ENCODE peak calls at places on chromosomes 11 and 22, in four cellular contexts. Z is GM06990, W is ovary, U is upper lobe of right lung. C is an unnamed sample.

GRCh38 chr11:100890779-100891178 is 203.7 kb downstream of the ARHGAP42 start:
- DNase-seq in Z (no peak), U (no peak), W (no peak), C (no peak)

GRCh38 chr11:130868087-130868486 is 48.2 kb downstream of the SNX19 start:
- DNase-seq in U (no peak), W (no peak), Z (no peak), C (no peak)

GRCh38 chr22:47567741-47568140 is 805.3 kb downstream of the TBC1D22A start:
- DNase-seq in W (no peak), U (peak), Z (no peak), C (no peak)

GRCh38 chr11:59957094-59957493 is 6.7 kb upstream of the OOSP4A start:
- DNase-seq in U (no peak), Z (no peak), W (no peak), C (no peak)

GRCh38 chr22:44424867-44425351 is 73.1 kb downstream of the RTL6 start:
- DNase-seq in U (peak), Z (no peak), W (no peak), C (no peak)

GRCh38 chr22:44545773-44546172 is 47.7 kb upstream of the RTL6 start:
- DNase-seq in U (peak), Z (no peak), W (no peak), C (peak)

GRCh38 chr22:24695958-24696511 is 78.5 kb downstream of the PIWIL3 start:
- DNase-seq in U (peak), W (no peak), Z (no peak), C (no peak)

GRCh38 chr11:84720706-84721402 is 906.3 kb downstream of the DLG2 start:
- DNase-seq in Z (no peak), W (peak), U (peak), C (no peak)

GRCh38 chr11:119206512-119207299 is 567 bp downstream of the CBL start:
- DNase-seq in W (peak), Z (peak), U (peak), C (no peak)

GRCh38 chr11:115168229-115168671 is 336.0 kb downstream of the CADM1 start:
- DNase-seq in Z (no peak), U (no peak), W (no peak), C (no peak)

GRCh38 chr22:42419328-42419881 is 12.8 kb downstream of the NFAM1 start:
- DNase-seq in Z (peak), W (no peak), U (peak), C (no peak)

GRCh38 chr11:119223856-119224255 is 17.7 kb downstream of the CBL start:
- DNase-seq in Z (no peak), W (no peak), U (no peak), C (no peak)

GRCh38 chr11:94747136-94748110 is 20.7 kb upstream of the AMOTL1 start:
- DNase-seq in W (no peak), Z (no peak), U (no peak), C (peak)

GRCh38 chr22:45302047-45302446 is 7.7 kb upstream of the FAM118A start:
- DNase-seq in Z (no peak), U (no peak), W (no peak), C (no peak)

GRCh38 chr11:10307022-10307410 is 2.1 kb downstream of the ADM start:
- DNase-seq in W (no peak), U (no peak), Z (no peak), C (no peak)

GRCh38 chr22:30332551-30332950 is 5.8 kb upstream of the TBC1D10A start:
- DNase-seq in Z (no peak), W (no peak), U (no peak), C (no peak)

GRCh38 chr11:76672431-76673163 is 2.0 kb upstream of the LRRC32 start:
- DNase-seq in Z (peak), W (no peak), U (no peak), C (no peak)

GRCh38 chr11:8998017-8998416 is 5.8 kb downstream of the NRIP3 start:
- DNase-seq in W (no peak), U (no peak), Z (no peak), C (no peak)

GRCh38 chr22:30306629-30307016 is 17.3 kb upstream of the CASTOR1 start:
- DNase-seq in U (no peak), Z (no peak), W (no peak), C (no peak)

DNA sequence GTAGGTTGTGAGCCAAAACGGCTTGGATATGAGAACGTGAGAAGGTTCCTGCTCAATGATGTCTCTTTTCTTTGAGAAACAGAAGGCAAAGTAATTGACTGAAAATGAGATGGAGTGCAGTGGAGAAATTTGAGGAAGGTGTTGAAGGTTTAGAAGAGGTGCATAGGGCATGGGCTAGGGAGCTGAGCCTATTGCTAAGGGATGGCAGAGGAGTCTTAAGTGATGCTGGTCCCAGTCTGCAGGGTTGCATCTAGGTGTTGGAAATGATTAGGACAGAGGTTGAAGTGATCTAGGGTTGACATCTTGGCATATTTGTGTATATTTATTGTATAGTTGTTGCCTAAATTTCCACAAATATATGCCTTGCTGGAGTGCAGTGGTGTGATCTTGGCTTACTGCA is 2.3 kb downstream of the BIRC3 start:
- DNase-seq in W (no peak), Z (no peak), U (no peak), C (no peak)
- H3K4me3 ChIP-seq in W (no peak), Z (peak), U (peak), C (no peak)

GRCh38 chr11:114090976-114091375 is 31.5 kb downstream of the ZBTB16 start:
- DNase-seq in W (no peak), U (no peak), Z (no peak), C (no peak)
- H3K4me3 ChIP-seq in W (no peak), U (no peak), Z (no peak), C (no peak)

DNA sequence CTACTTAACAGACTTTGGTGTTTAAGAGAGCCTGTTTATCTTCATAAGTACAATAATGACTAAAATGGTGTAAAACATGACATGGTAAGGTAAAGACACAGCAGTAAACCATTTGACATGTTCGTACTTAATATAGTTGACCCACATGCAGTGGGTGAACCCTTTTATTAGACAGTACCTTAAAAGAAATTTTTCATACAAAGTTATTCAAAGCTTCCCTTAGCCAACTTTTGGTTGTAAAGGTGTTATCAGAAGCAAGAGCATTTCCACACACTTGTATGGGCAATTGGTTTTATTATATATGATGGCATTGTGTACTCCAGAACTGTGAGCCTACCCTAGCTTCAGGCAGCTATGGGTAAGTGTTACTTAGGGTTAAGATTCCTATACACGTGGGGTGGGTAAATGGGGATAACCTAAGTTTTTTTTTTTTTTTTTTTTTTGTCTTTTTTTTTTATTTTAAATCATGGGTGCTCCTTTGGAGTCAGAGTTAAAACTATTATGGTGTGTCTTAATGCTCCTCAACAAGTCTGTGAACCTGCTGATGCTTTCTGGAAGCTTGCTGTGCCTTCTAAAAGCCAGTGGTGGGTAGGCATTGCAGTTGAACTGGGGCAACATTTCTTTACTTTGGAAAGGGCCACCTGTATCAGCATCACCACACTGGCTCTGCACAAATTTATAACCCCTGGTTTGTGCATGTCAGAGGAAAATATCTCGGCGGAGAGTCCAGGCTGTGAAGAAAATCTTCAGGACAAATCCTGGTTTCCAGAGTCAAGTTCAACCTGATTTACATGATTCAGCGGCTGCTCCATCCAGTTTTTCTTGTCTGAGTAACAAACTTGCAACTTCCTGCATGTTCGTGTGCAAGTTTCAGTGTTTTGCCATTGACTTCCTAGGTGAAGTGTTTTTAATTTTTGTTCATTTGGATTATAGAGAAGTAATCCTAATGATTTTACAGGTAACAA is 3.3 kb downstream of the PCF11 start:
- DNase-seq in W (no peak), Z (no peak), U (no peak), C (no peak)
- H3K4me3 ChIP-seq in W (peak), Z (peak), U (peak), C (peak)

GRCh38 chr11:121927789-121928188 is 188.2 kb downstream of the BLID start:
- DNase-seq in Z (no peak), U (no peak), W (no peak), C (no peak)

GRCh38 chr11:121929581-121929980 is 186.4 kb downstream of the BLID start:
- DNase-seq in W (peak), Z (no peak), U (no peak), C (no peak)

GRCh38 chr11:121927359-121927758 is 188.7 kb downstream of the BLID start:
- DNase-seq in W (no peak), U (no peak), Z (no peak), C (no peak)

GRCh38 chr11:121930004-121930965 is 185.7 kb downstream of the BLID start:
- DNase-seq in U (peak), Z (no peak), W (no peak), C (no peak)

DNA sequence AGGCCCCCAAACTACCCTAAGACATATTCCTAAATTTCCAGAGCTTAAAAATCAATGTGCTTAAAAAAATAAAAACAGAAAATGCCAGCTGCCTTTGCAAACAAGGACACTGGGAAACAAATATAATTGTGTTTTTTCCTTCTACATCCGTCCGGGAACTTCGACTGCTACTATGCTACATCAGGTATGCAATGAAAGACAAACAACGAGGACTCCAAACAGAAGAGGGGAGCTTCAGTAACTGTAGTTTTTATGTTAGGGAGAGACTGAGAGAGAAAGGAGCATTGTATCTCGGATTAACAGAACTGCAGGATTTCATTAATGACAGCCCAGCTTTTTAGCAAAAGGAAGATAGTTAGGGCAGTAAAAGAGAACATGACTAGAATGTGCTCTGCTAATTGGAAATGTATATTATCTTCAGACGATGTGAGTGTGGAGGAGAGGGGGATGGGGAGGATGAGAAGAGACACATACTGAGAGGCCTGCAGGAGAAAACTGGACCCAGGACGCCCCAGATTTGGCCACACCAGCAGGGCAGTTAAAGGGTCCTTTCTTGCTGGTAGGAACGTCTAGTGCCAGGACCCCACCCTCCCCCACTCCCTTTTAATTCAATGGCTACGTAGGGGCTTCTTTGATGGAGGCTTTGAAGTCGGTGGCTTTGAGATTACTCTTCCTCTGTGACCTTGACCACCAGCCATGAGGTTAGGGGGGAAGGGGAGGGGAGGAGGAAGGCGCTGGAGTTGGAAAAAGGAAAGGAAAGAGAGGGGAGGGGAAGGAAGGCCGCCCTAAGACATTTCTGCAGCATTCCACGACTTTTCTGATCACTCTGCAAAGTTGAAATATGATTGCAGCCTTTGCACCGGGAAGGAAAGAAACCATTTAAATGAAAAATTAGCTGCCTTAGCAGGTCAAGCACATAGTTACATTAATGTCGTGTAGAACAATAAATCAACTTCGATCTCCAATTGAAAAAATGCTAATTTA is 187.1 kb downstream of the BLID start:
- DNase-seq in U (no peak), W (peak), Z (no peak), C (no peak)
- H3K4me3 ChIP-seq in U (peak), W (peak), Z (no peak), C (no peak)

DNA sequence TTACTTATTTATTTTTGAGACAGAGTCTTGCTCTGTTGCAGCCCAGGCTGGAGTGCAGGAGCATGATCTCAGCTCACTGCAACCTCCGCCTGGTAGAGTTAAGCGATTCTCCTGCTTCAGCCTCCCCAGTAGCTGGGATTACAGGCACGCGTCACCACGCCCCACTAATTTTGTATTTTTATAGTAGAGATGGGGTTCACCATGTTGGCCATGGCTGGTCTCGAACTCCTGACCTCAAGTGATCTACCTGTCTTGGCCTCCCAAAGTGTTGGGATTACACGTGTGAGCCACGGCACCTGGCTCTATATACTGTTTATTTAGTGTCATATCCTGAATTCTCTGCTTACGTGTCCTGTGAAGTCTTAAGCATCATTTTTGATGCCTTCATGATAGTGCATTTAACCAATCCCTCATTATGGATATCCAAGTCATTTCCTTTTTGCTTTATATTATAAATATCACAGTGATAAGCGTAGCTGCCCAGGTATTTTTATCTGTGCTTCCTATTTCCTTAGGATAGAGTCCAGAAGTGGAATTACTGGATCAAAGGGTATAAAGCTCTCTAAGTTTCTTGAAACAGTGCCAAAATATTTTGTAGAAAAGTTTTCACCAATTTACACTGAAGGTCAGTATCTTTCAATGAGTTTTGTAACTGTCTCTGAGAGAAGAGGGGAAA is 871 bp upstream of the SIDT2 start:
- DNase-seq in U (no peak), Z (no peak), W (no peak), C (no peak)
- H3K4me3 ChIP-seq in U (peak), Z (peak), W (peak), C (peak)

GRCh38 chr11:67054851-67055523 is 1.7 kb upstream of the RHOD start:
- DNase-seq in Z (no peak), W (no peak), U (peak), C (peak)
- H3K4me3 ChIP-seq in Z (no peak), W (no peak), U (no peak), C (no peak)

GRCh38 chr11:61717286-61718033 is 35.0 kb upstream of the MYRF start:
- DNase-seq in W (no peak), Z (no peak), U (no peak), C (no peak)
- H3K4me3 ChIP-seq in W (no peak), Z (no peak), U (no peak), C (no peak)

DNA sequence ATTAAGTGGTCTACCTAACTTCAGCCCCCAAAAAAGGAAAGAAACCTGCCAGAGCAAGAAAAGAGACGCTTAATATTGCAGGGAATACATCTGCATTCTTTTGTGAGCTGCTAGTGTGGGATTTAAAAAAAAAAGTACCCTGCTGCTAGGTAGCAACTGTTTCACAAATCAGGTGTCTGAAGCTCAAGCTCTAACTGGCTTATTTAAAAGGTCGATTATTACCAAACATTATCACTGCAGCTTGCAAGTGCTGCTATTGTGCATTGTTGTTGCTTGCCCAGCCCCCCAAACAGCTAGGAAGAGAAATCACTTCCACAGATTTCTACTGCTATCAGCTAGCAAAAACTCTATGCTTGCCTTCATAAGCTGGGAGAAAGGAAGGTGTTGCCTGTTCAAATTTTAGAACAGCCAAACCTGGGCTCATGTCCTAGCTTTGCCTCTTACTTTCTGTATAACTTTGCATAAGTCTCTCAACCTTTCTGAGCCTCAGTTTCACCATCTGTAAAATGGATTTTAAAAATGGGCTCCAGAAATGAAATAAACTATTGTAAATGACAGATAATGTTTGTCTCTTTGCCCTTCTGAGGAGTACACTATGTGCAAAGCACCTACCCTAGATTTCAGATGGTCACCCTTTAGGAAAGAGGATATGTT is 68.9 kb downstream of the FAM168A start:
- DNase-seq in Z (no peak), U (no peak), W (no peak), C (no peak)
- H3K4me3 ChIP-seq in Z (no peak), U (peak), W (peak), C (no peak)

DNA sequence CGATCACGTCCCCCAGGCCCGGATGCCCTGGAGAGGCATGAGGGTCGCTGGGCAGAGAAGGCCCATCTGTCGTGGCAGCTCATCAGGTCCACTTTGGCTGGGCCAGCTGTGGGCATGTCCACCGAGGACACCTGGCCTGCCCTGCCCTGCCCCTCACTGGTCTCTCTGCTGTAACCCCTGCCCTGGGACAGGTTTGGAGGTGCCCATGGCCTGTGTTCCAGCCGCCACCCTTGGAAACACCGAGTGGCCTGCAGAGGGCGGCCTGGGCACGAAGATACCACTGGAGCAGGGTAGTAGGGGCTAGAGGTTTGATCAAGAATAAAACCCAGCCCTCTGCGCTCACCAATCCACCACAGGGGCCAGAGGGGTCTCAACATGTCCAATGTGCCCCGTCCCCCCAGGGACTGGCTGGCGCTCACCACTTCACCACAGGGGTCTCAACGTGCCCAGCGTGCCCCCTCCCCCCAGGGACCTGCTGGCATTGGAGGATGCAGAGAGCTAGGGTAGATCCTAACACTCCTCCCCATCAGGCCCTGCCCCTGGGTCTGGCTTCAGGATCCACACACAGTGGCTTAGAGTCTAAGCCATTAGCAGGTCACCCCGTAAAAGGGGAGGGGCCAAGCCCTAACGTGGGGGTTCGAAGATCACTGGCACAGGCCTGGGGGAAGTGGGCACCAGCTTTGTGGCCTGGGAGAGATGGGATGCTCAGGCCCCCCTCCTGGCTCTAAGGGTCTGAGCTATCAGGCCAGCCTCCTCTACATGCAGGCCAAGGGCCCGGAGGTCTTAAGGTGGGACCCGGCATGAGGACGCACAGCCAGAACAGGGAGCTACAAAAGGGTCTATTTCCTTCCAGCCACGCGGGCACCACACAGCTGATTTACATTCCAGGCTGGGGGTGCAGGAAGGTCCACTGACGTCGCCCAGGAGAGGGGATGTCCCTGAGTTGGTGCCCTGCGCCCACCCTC is 1.3 kb upstream of the HDAC10 start:
- DNase-seq in W (peak), Z (peak), U (peak), C (no peak)
- H3K4me3 ChIP-seq in W (no peak), Z (no peak), U (peak), C (no peak)

C was measured in RWPE2.